ENCODE peak calls at places on chromosomes 4 and X, in four cellular contexts. E is transverse colon, X is occipital lobe, D is midbrain. C is an unnamed sample.

GRCh38 chrX:3697701-3698279 is 15.7 kb downstream of the PRKX start:
- DNase-seq in X (peak; percentile 17), D (peak; percentile 67), E (no peak), C (peak; percentile 32)

GRCh38 chr4:153420361-153420760 is 45.8 kb upstream of the TMEM131L start:
- DNase-seq in D (no peak), E (no peak), X (no peak), C (no peak)

GRCh38 chr4:74630551-74630950 is 163.8 kb downstream of the BTC start:
- DNase-seq in D (no peak), X (no peak), E (no peak), C (no peak)

GRCh38 chrX:78514852-78515251 is 144.3 kb downstream of the RTL3 start:
- DNase-seq in D (no peak), E (no peak), X (no peak), C (no peak)

GRCh38 chr4:87026795-87027495 is 92.1 kb downstream of the AFF1 start:
- DNase-seq in E (no peak), X (no peak), D (peak; percentile 26), C (no peak)

GRCh38 chr4:25966171-25966570 is 52.2 kb downstream of the SMIM20 start:
- DNase-seq in E (no peak), X (no peak), D (no peak), C (no peak)

GRCh38 chr4:27702710-27703431 is 842.2 kb downstream of the STIM2 start:
- DNase-seq in E (no peak), X (no peak), D (peak; percentile 15), C (no peak)

GRCh38 chr4:128364565-128364964 is 77.0 kb upstream of the PGRMC2 start:
- DNase-seq in E (no peak), X (no peak), D (no peak), C (no peak)

GRCh38 chr4:1398686-1399507 is 7.3 kb downstream of the NKX1-1 start:
- DNase-seq in E (no peak), X (no peak), D (no peak), C (no peak)

GRCh38 chrX:146907391-146908240 is 93.1 kb upstream of the CXorf51A start:
- DNase-seq in D (no peak), E (no peak), X (no peak), C (no peak)

GRCh38 chr4:176534566-176534965 is 214.8 kb downstream of the SPCS3 start:
- DNase-seq in D (no peak), E (no peak), X (no peak), C (no peak)

GRCh38 chr4:89273741-89274141 is 33.9 kb downstream of the GPRIN3 start:
- DNase-seq in X (no peak), E (no peak), D (no peak), C (no peak)

GRCh38 chrX:65932173-65933084 is 107.5 kb downstream of the VSIG4 start:
- DNase-seq in X (no peak), E (peak; percentile 30), D (no peak), C (no peak)

GRCh38 chrX:70398899-70399298 is 24.2 kb upstream of the GDPD2 start:
- DNase-seq in D (no peak), E (no peak), X (no peak), C (no peak)

GRCh38 chrX:154546354-154547244 is at the start of gene G6PD:
- DNase-seq in E (peak; percentile 83), D (peak; percentile 67), X (peak; percentile 69), C (peak; percentile 29)

GRCh38 chr4:29319663-29320340 is 1400.4 kb upstream of the PCDH7 start:
- DNase-seq in X (no peak), D (no peak), E (no peak), C (no peak)

GRCh38 chrX:153829799-153830631 is at the start of gene PDZD4:
- DNase-seq in X (no peak), D (no peak), E (no peak), C (no peak)

GRCh38 chrX:136711147-136711546 is 63.2 kb downstream of the CD40LG start:
- DNase-seq in E (peak; percentile 39), X (peak; percentile 2), D (peak; percentile 29), C (no peak)

GRCh38 chr4:187883836-187884235 is 111.7 kb upstream of the ZFP42 start:
- DNase-seq in D (no peak), X (no peak), E (no peak), C (no peak)

GRCh38 chr4:39729557-39729956 is 31.6 kb downstream of the UBE2K start:
- DNase-seq in E (no peak), X (no peak), D (no peak), C (no peak)

GRCh38 chrX:153984351-153985178 is 12.0 kb downstream of the TMEM187 start:
- DNase-seq in D (no peak), X (no peak), E (no peak), C (no peak)

GRCh38 chrX:103941201-103941975 is 21.0 kb upstream of the TMSB15B start:
- DNase-seq in X (no peak), E (no peak), D (peak; percentile 3), C (peak; percentile 1)

GRCh38 chr4:152045781-152046571 is 285.2 kb upstream of the GATB start:
- DNase-seq in E (peak; percentile 45), X (no peak), D (no peak), C (peak; percentile 29)

GRCh38 chr4:107824367-107825071 is at the start of gene SGMS2:
- DNase-seq in D (peak; percentile 48), X (peak; percentile 80), E (peak; percentile 90), C (peak; percentile 3)

GRCh38 chr4:105551968-105552746 is at the start of gene ARHGEF38:
- DNase-seq in D (no peak), E (peak; percentile 77), X (no peak), C (no peak)

GRCh38 chr4:114417214-114417613 is 181.4 kb upstream of the UGT8 start:
- DNase-seq in X (no peak), D (no peak), E (no peak), C (no peak)

GRCh38 chr4:78954048-78954666 is 14.9 kb upstream of the PAQR3 start:
- DNase-seq in D (no peak), X (no peak), E (no peak), C (no peak)

GRCh38 chr4:174873931-174874330 is 44.2 kb upstream of the ADAM29 start:
- DNase-seq in D (no peak), E (no peak), X (no peak), C (no peak)

GRCh38 chr4:152877868-152878267 is 58.3 kb upstream of the FHDC1 start:
- DNase-seq in D (no peak), E (no peak), X (no peak), C (no peak)

GRCh38 chr4:119189638-119190037 is 22.9 kb upstream of the USP53 start:
- DNase-seq in D (no peak), E (no peak), X (no peak), C (no peak)

GRCh38 chr4:96356591-96357360 is 516.9 kb downstream of the PDHA2 start:
- DNase-seq in D (no peak), E (no peak), X (no peak), C (no peak)

GRCh38 chrX:132488092-132488749 is 617 bp downstream of the MBNL3 start:
- DNase-seq in E (peak; percentile 33), D (peak; percentile 34), X (no peak), C (peak; percentile 18)

GRCh38 chr4:42078184-42078801 is 74.2 kb downstream of the BEND4 start:
- DNase-seq in E (no peak), X (no peak), D (no peak), C (no peak)

GRCh38 chr4:143247866-143248265 is 63.1 kb downstream of the USP38 start:
- DNase-seq in E (no peak), D (no peak), X (no peak), C (no peak)

GRCh38 chrX:20362268-20363002 is 95.7 kb upstream of the RPS6KA3 start:
- DNase-seq in D (no peak), X (no peak), E (no peak), C (peak; percentile 39)

GRCh38 chrX:44693255-44693654 is 150.6 kb upstream of the DUSP21 start:
- DNase-seq in E (no peak), D (no peak), X (no peak), C (no peak)

C was measured in DMS79 treated with DMSO at 0.1 percent for 48 hours.